ENCODE peak calls at places on chromosomes 4 and X, in eight cellular contexts. One of them, this sample, is unnamed.
A peak's percentile ranks its signal among the peaks of the same experiment; 100 is the strongest.

GRCh38 chrX:102723456-102723855 is 2.9 kb downstream of the GPRASP3 start:
- DNase-seq in nucleus accumbens: no peak
- DNase-seq in NCI-H526 treated with DMSO at 0.1 percent for 48 hours: no peak
- DNase-seq in SHP77: no peak
- DNase-seq in T-helper 1 cell: no peak
- DNase-seq in mucosa of gallbladder: no peak
- DNase-seq in DMS53: no peak
- DNase-seq in GM10248: no peak
- DNase-seq in this sample: no peak

GRCh38 chr4:85445058-85445639 is 29.8 kb upstream of the ARHGAP24 start:
- DNase-seq in nucleus accumbens: no peak
- DNase-seq in NCI-H526 treated with DMSO at 0.1 percent for 48 hours: no peak
- DNase-seq in SHP77: no peak
- DNase-seq in T-helper 1 cell: no peak
- DNase-seq in mucosa of gallbladder: no peak
- DNase-seq in DMS53: no peak
- DNase-seq in GM10248: no peak
- DNase-seq in this sample: no peak

GRCh38 chr4:37802068-37802666 is 24.3 kb upstream of the PGM2 start:
- DNase-seq in nucleus accumbens: peak; percentile 26
- DNase-seq in NCI-H526 treated with DMSO at 0.1 percent for 48 hours: peak; percentile 74
- DNase-seq in SHP77: peak; percentile 30
- DNase-seq in T-helper 1 cell: no peak
- DNase-seq in mucosa of gallbladder: peak; percentile 59
- DNase-seq in DMS53: peak; percentile 95
- DNase-seq in GM10248: no peak
- DNase-seq in this sample: peak; percentile 68

GRCh38 chrX:53695901-53696300 is 9.4 kb upstream of the HUWE1 start:
- DNase-seq in nucleus accumbens: no peak
- DNase-seq in NCI-H526 treated with DMSO at 0.1 percent for 48 hours: peak; percentile 58
- DNase-seq in SHP77: peak; percentile 65
- DNase-seq in T-helper 1 cell: no peak
- DNase-seq in mucosa of gallbladder: no peak
- DNase-seq in DMS53: no peak
- DNase-seq in GM10248: no peak
- DNase-seq in this sample: no peak

GRCh38 chrX:152992120-152992519 is 1.8 kb downstream of the PNMA5 start:
- DNase-seq in nucleus accumbens: no peak
- DNase-seq in NCI-H526 treated with DMSO at 0.1 percent for 48 hours: no peak
- DNase-seq in SHP77: no peak
- DNase-seq in T-helper 1 cell: no peak
- DNase-seq in mucosa of gallbladder: no peak
- DNase-seq in DMS53: no peak
- DNase-seq in GM10248: no peak
- DNase-seq in this sample: no peak

GRCh38 chr4:106898621-106899230 is 137.4 kb downstream of the DKK2 start:
- DNase-seq in nucleus accumbens: no peak
- DNase-seq in NCI-H526 treated with DMSO at 0.1 percent for 48 hours: no peak
- DNase-seq in SHP77: peak; percentile 10
- DNase-seq in T-helper 1 cell: no peak
- DNase-seq in mucosa of gallbladder: peak; percentile 39
- DNase-seq in DMS53: peak; percentile 78
- DNase-seq in GM10248: peak; percentile 20
- DNase-seq in this sample: peak; percentile 12

GRCh38 chr4:115234405-115235093 is 121.1 kb upstream of the NDST4 start:
- DNase-seq in nucleus accumbens: no peak
- DNase-seq in NCI-H526 treated with DMSO at 0.1 percent for 48 hours: no peak
- DNase-seq in SHP77: peak; percentile 28
- DNase-seq in T-helper 1 cell: no peak
- DNase-seq in mucosa of gallbladder: no peak
- DNase-seq in DMS53: peak; percentile 60
- DNase-seq in GM10248: peak; percentile 12
- DNase-seq in this sample: no peak

GRCh38 chr4:79022529-79022928 is 83.3 kb upstream of the PAQR3 start:
- DNase-seq in nucleus accumbens: no peak
- DNase-seq in NCI-H526 treated with DMSO at 0.1 percent for 48 hours: no peak
- DNase-seq in SHP77: no peak
- DNase-seq in T-helper 1 cell: no peak
- DNase-seq in mucosa of gallbladder: no peak
- DNase-seq in DMS53: no peak
- DNase-seq in GM10248: no peak
- DNase-seq in this sample: no peak

GRCh38 chr4:128835498-128836222 is 26.2 kb downstream of the JADE1 start:
- DNase-seq in nucleus accumbens: peak; percentile 30
- DNase-seq in NCI-H526 treated with DMSO at 0.1 percent for 48 hours: no peak
- DNase-seq in SHP77: no peak
- DNase-seq in T-helper 1 cell: no peak
- DNase-seq in mucosa of gallbladder: peak; percentile 45
- DNase-seq in DMS53: no peak
- DNase-seq in GM10248: no peak
- DNase-seq in this sample: peak; percentile 23